ENCODE peak calls at places on chromosomes 6 and 20, in ten cellular contexts. B is GM23248; E is IMR-90; R is fibroblast of lung; O is astrocyte; T is CD4-positive, alpha-beta memory T cell; F is kidney; I is sigmoid colon; D is ovary; N is aorta. Y is an unnamed sample. For H3K4me1, the result is how much of the 10 kb centered on the place peaks cover.

GRCh38 chr6:13479971-13480434 is 7.4 kb downstream of the GFOD1 start:
- DNase-seq in T (no peak), R (no peak), O (no peak), N (no peak), B (no peak), F (no peak), D (no peak), E (no peak), I (no peak), Y (no peak)

GRCh38 chr20:59788196-59788735 is 145.2 kb downstream of the SYCP2 start:
- DNase-seq in B (no peak), R (no peak), D (no peak), O (no peak), T (no peak), F (no peak), N (peak), I (no peak), E (no peak), Y (no peak)

GRCh38 chr20:46307139-46307998 is 929 bp downstream of the CDH22 start:
- DNase-seq in B (peak), O (peak), E (peak), T (peak), R (peak), N (peak), D (no peak), I (peak), F (peak), Y (peak)

GRCh38 chr6:143260857-143261256 is 189.6 kb downstream of the ADAT2 start:
- DNase-seq in F (no peak), T (no peak), R (peak), E (peak), N (no peak), I (no peak), O (peak), D (no peak), B (peak), Y (peak)

GRCh38 chr6:13406781-13407180 is 78.4 kb upstream of the TBC1D7 start:
- DNase-seq in E (no peak), D (no peak), T (no peak), B (no peak), N (no peak), O (no peak), R (no peak), F (no peak), I (no peak), Y (no peak)

GRCh38 chr20:62743777-62744317 is 35.2 kb downstream of the NTSR1 start:
- DNase-seq in R (no peak), T (no peak), O (no peak), E (no peak), D (no peak), N (peak), B (no peak), I (peak), F (peak), Y (no peak)

GRCh38 chr6:6586671-6587526 is 1.6 kb upstream of the LY86 start:
- DNase-seq in B (no peak), E (no peak), R (no peak), D (no peak), O (no peak), T (no peak), F (no peak), N (no peak), I (no peak), Y (no peak)

GRCh38 chr6:36840471-36841461 is 1.5 kb upstream of the CPNE5 start:
- DNase-seq in R (no peak), F (no peak), O (no peak), T (peak), E (no peak), I (peak), D (no peak), N (peak), B (peak), Y (no peak)

GRCh38 chr6:155174576-155175174 is 89.1 kb upstream of the CLDN20 start:
- DNase-seq in I (peak), O (peak), R (peak), F (no peak), D (no peak), E (peak), T (peak), N (no peak), B (peak), Y (peak)

GRCh38 chr6:90502866-90503407 is 83.9 kb downstream of the MAP3K7 start:
- DNase-seq in F (no peak), D (no peak), I (no peak), O (no peak), T (peak), E (peak), R (peak), N (no peak), B (no peak), Y (no peak)

GRCh38 chr6:130050230-130050629 is 31.8 kb downstream of the L3MBTL3 start:
- DNase-seq in R (peak), B (peak), D (no peak), E (peak), I (no peak), F (no peak), T (no peak), O (peak), N (no peak), Y (no peak)

GRCh38 chr6:90222008-90222407 is 74.6 kb downstream of the BACH2 start:
- DNase-seq in R (no peak), O (no peak), F (no peak), N (no peak), E (no peak), B (no peak), D (no peak), I (no peak), T (no peak), Y (no peak)

GRCh38 chr6:49457771-49458170 is 5.3 kb downstream of the MMUT start:
- DNase-seq in B (peak), T (no peak), N (no peak), F (no peak), R (peak), I (no peak), D (no peak), E (peak), O (peak), Y (no peak)

GRCh38 chr6:11761744-11762620 is 16.6 kb downstream of the ADTRP start:
- DNase-seq in D (no peak), B (peak), R (peak), N (no peak), E (no peak), F (no peak), O (no peak), I (no peak), T (no peak), Y (no peak)

GRCh38 chr6:114140416-114140815 is 169.5 kb upstream of the HDAC2 start:
- DNase-seq in O (no peak), N (no peak), T (no peak), R (no peak), I (no peak), F (no peak), D (no peak), E (peak), B (peak), Y (no peak)

GRCh38 chr6:66662196-66662595 is 955.2 kb upstream of the EYS start:
- DNase-seq in B (peak), E (peak), F (no peak), T (no peak), R (peak), I (no peak), N (no peak), D (no peak), O (peak), Y (no peak)

GRCh38 chr20:49045440-49046086 is 549 bp upstream of the CSE1L start:
- DNase-seq in T (no peak), B (peak), I (peak), D (peak), N (peak), F (no peak), R (no peak), O (no peak), E (peak), Y (no peak)

GRCh38 chr6:125749864-125750691 is 646 bp downstream of the HEY2 start:
- DNase-seq in B (no peak), N (peak), E (no peak), R (no peak), I (no peak), F (no peak), D (no peak), T (no peak), O (no peak), Y (no peak)

GRCh38 chr20:31662372-31662854 is 24.7 kb downstream of the COX4I2 start:
- DNase-seq in B (no peak), T (no peak), F (no peak), D (no peak), O (no peak), R (no peak), E (no peak), N (no peak), I (no peak), Y (no peak)
- H3K4me1 ChIP-seq in B (under half), T (under half), F (under half), D (under half), O (under half), R (under half), E (under half), N (under half), I (under half), Y (under half)

GRCh38 chr20:50327666-50328065 is 137.0 kb downstream of the CEBPB start:
- DNase-seq in I (no peak), O (no peak), B (no peak), T (no peak), R (no peak), N (no peak), E (no peak), D (no peak), F (no peak), Y (no peak)

GRCh38 chr20:50328161-50328979 is 137.7 kb downstream of the CEBPB start:
- DNase-seq in N (peak), E (no peak), O (no peak), F (no peak), R (no peak), B (no peak), I (peak), T (no peak), D (no peak), Y (no peak)

GRCh38 chr20:50329981-50330503 is 139.4 kb downstream of the CEBPB start:
- DNase-seq in I (peak), O (no peak), D (no peak), N (peak), B (no peak), T (no peak), R (no peak), F (no peak), E (no peak), Y (no peak)

GRCh38 chr20:50330504-50331313 is 140.1 kb downstream of the CEBPB start:
- DNase-seq in I (peak), T (no peak), B (no peak), E (no peak), N (peak), D (no peak), R (peak), O (peak), F (no peak), Y (no peak)

DNA sequence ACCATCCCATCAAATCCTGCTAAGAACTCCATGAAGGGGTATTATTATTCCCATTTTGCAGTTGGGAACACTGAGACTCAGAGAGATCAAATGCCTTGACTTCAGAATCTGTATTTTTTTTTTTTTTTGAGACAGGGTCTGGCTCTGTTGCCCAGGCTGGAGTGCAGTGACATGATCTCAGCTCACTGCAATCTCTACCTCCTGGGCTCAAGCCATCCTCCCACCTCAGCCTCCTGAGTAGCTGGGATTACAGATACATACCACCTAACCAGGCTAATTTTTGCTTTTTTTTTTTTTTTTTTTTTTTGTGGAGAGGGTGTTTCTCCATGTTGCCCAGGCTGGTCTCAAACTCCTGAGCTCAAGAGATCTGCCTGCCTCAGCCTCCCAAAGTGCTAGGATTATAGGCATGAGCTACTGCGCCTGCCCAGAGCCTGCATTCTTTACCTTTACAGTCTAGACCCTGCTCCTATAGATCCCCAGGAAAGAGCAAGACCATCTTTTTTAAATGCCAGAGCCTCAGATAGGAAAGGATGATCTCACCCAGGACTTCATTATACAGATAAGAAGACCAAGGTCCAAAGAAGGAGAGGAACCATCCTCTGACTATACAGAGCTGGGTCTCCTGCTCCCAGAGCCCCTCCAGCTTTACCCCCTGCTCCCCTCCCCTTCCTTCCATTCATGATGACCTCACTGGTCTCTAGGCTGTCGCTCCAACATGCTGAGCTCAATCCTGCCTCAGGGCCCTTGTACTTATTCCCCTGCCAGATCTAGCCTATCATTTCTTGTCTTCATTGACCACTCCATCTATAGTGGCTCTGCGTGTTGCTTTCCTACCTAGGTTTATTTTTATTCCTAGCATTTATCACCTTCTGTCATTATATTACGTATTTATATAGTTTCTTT is 138.6 kb downstream of the CEBPB start:
- DNase-seq in I (peak), E (no peak), D (no peak), R (no peak), F (no peak), O (no peak), N (peak), B (no peak), T (no peak), Y (no peak)
- H3K27ac ChIP-seq in I (no peak), E (no peak), D (no peak), R (no peak), F (no peak), O (no peak), N (no peak), B (no peak), T (no peak), Y (no peak)

GRCh38 chr6:139778688-139779087 is 404.2 kb upstream of the CITED2 start:
- DNase-seq in B (peak), N (no peak), E (peak), F (no peak), D (no peak), R (peak), I (no peak), T (no peak), O (peak), Y (peak)
- H3K4me1 ChIP-seq in B (under half), N (under half), E (under half), F (under half), D (under half), R (under half), I (under half), T (under half), O (under half), Y (under half)

GRCh38 chr6:17421406-17421805 is 28.0 kb downstream of the CAP2 start:
- DNase-seq in N (no peak), E (no peak), O (no peak), T (no peak), B (no peak), I (no peak), R (no peak), F (no peak), D (no peak), Y (no peak)

GRCh38 chr6:17423018-17423417 is 29.6 kb downstream of the CAP2 start:
- DNase-seq in O (peak), T (no peak), F (no peak), N (no peak), B (no peak), R (peak), I (no peak), D (no peak), E (no peak), Y (no peak)

GRCh38 chr6:17417817-17418216 is 24.4 kb downstream of the CAP2 start:
- DNase-seq in B (peak), N (no peak), O (peak), F (no peak), E (peak), D (no peak), R (peak), T (no peak), I (no peak), Y (peak)

GRCh38 chr6:17418281-17419188 is 25.1 kb downstream of the CAP2 start:
- DNase-seq in N (no peak), T (no peak), O (peak), R (peak), D (no peak), F (no peak), E (peak), B (peak), I (no peak), Y (peak)

GRCh38 chr6:17419189-17419575 is 25.8 kb downstream of the CAP2 start:
- DNase-seq in T (no peak), O (no peak), F (no peak), D (no peak), N (no peak), I (no peak), B (peak), E (no peak), R (peak), Y (no peak)
- H3K27ac ChIP-seq in T (no peak), O (peak), F (no peak), D (no peak), N (no peak), I (peak), B (peak), E (peak), R (peak), Y (peak)

GRCh38 chr6:101883398-101883975 is 490.0 kb downstream of the GRIK2 start:
- DNase-seq in F (no peak), T (no peak), N (no peak), D (no peak), E (peak), B (no peak), O (peak), I (no peak), R (peak), Y (no peak)
- H3K4me1 ChIP-seq in F (under half), T (under half), N (under half), D (under half), E (under half), B (under half), O (under half), I (under half), R (under half), Y (under half)

GRCh38 chr6:15061908-15062307 is 184.0 kb upstream of the JARID2 start:
- DNase-seq in O (no peak), R (no peak), F (no peak), E (no peak), I (no peak), B (no peak), T (no peak), N (no peak), D (no peak), Y (no peak)
- H3K27ac ChIP-seq in O (peak), R (no peak), F (no peak), E (peak), I (no peak), B (no peak), T (no peak), N (no peak), D (no peak), Y (no peak)

DNA sequence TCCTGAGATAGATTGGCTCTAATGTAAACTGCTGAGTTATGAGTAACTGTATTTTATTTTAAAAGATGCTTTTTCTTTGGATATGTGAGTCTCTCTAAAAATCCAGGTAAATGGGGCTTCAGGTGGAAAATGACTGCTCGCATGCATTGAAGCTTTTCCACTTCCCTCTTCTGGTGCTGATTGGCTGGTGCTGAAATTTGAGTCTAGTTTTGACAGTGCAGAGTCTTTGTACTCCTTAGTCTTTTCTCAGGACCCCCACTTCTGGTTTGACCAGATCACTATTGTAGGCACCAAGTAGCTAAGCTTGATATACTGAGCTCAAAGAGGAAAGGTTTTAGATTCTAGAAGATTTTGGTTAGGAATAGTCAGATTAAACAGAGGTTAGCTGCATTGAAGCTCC is 60.7 kb upstream of the TULP4 start:
- DNase-seq in D (no peak), T (no peak), B (no peak), I (no peak), O (no peak), R (no peak), N (no peak), F (no peak), E (no peak), Y (no peak)
- H3K4me1 ChIP-seq in D (under half), T (under half), B (under half), I (under half), O (under half), R (under half), N (under half), F (under half), E (under half), Y (under half)

DNA sequence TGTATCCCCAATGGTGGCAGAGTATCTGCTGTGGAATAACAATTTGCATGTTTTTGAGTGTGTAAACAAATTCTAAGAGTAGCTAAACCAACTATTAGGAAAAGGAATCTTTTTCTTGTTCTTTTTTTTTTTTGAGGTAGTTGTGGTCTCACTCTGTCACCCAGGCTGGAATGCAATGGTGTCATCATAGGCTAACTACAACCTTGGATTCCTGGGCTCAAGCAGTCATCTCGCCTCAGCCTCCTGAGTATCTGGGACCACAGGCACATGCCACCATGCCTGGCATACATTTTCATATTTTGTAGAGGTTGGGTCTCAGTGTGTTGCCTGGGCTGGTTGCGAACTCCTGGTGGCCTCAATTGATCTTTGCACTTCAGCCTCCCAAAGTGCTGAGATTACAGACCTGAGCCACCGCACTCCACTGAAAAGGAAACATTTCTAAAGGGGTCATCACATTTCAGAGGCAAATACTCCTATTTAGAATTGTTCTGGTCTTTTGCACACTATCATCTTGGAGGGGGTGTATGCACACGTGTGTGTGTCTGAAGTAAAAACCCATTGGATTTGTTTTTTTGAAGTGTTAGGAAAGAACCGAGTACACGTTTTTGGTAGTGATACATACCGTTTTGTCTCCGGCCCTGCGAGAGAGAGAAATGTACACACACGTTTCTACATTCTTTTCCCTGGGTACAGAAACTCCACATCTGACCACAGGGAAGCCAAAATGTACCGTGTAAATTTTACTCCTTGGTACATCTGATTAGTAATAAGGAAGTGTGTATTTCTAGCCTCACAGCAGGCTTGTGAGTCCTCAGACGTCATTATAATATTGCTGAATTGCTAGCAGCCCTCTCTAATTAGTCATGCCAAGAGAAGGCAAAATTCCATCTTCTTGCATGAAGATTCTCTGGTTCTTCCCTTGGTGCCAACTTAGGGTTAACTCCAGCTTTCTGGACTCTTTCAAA is 183.6 kb downstream of the JARID2 start:
- DNase-seq in T (no peak), N (no peak), E (peak), O (peak), D (no peak), F (no peak), I (no peak), R (peak), B (peak), Y (peak)
- H3K27ac ChIP-seq in T (no peak), N (no peak), E (no peak), O (peak), D (no peak), F (no peak), I (no peak), R (no peak), B (peak), Y (peak)

DNA sequence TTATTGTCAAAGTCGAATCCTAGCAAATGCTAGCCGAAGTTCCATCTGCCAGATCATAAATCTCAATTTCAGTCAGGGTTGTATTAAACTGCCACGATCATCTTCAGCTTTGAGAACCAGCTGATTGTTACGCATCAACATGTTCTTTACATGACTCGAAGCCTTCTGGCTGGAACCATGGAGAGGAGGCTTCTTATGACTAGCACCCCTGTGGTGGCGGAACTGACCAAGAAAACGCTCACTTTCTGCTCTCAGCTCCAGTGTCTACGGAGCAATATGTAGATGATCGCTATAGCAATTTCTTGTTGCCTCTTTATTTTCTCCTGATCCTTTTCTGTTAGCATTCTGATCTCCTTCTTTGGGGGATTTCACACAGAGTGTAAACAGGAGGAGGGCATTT is 479.4 kb upstream of the SLC35B3 start:
- DNase-seq in F (no peak), E (no peak), O (no peak), I (no peak), R (no peak), B (no peak), D (no peak), T (no peak), N (no peak), Y (no peak)
- H3K4me1 ChIP-seq in F (under half), E (under half), O (under half), I (under half), R (under half), B (under half), D (under half), T (under half), N (under half), Y (under half)